ENCODE peak calls at places on chromosome 10, in eight cellular contexts. D is sigmoid colon, K is cardiac muscle cell, J is mammary epithelial cell, L is GM23248, H is WERI-Rb-1, Q is upper lobe of right lung, G is fibroblast of lung. W is an unnamed sample. For H3K9me3 and H3K36me3, the result is how much of the 10 kb centered on the place peaks cover.

GRCh38 chr10:112952282-112952991 is 2.4 kb downstream of the TCF7L2 start:
- DNase-seq in K (peak), H (no peak), G (no peak), Q (peak), L (peak), J (peak), D (peak), W (no peak)

GRCh38 chr10:1184541-1185415 is 128.6 kb downstream of the WDR37 start:
- DNase-seq in H (no peak), D (peak), K (no peak), L (no peak), Q (peak), J (no peak), G (no peak), W (no peak)

GRCh38 chr10:121188005-121188404 is 336.8 kb downstream of the WDR11 start:
- DNase-seq in Q (no peak), J (no peak), G (no peak), D (no peak), H (peak), K (peak), L (no peak), W (no peak)

GRCh38 chr10:91617073-91617580 is 15.7 kb downstream of the PPP1R3C start:
- DNase-seq in K (no peak), G (peak), J (peak), D (no peak), H (no peak), Q (no peak), L (peak), W (no peak)

GRCh38 chr10:124265391-124265745 is 153.4 kb downstream of the OAT start:
- DNase-seq in J (no peak), Q (no peak), K (no peak), H (no peak), L (no peak), G (no peak), D (no peak), W (no peak)

GRCh38 chr10:4767033-4767814 is 58.8 kb upstream of the AKR1E2 start:
- DNase-seq in K (peak), Q (no peak), D (no peak), L (peak), J (peak), H (no peak), G (peak), W (no peak)

GRCh38 chr10:126468467-126468866 is 80.2 kb upstream of the ADAM12 start:
- DNase-seq in G (no peak), D (no peak), L (no peak), Q (no peak), H (no peak), K (peak), J (no peak), W (no peak)

GRCh38 chr10:42812028-42812427 is 29.4 kb downstream of the BMS1 start:
- DNase-seq in Q (no peak), L (no peak), D (no peak), J (no peak), K (no peak), H (no peak), G (no peak), W (no peak)

GRCh38 chr10:47230482-47230881 is 69.5 kb upstream of the GDF10 start:
- DNase-seq in D (no peak), J (no peak), Q (peak), H (no peak), G (no peak), L (no peak), K (no peak), W (no peak)

GRCh38 chr10:127148933-127149220 is 47.5 kb downstream of the INSYN2A start:
- DNase-seq in L (peak), D (no peak), H (no peak), G (peak), K (no peak), J (peak), Q (no peak), W (no peak)

GRCh38 chr10:1938317-1938716 is 201.0 kb upstream of the ADARB2 start:
- DNase-seq in L (no peak), J (no peak), K (no peak), D (no peak), H (no peak), Q (no peak), G (no peak), W (peak)

GRCh38 chr10:49055231-49055850 is 60.0 kb downstream of the VSTM4 start:
- DNase-seq in G (no peak), H (no peak), D (no peak), K (no peak), J (no peak), Q (no peak), L (peak), W (no peak)

GRCh38 chr10:61975107-61975932 is 73.8 kb downstream of the ARID5B start:
- DNase-seq in L (peak), Q (no peak), H (no peak), G (peak), D (no peak), K (no peak), J (peak), W (no peak)

GRCh38 chr10:102027261-102027660 is 28.7 kb downstream of the ARMH3 start:
- DNase-seq in K (no peak), H (no peak), J (no peak), G (no peak), D (no peak), L (no peak), Q (no peak), W (no peak)

GRCh38 chr10:37975407-37975991 is 948 bp downstream of the ZNF25 start:
- DNase-seq in G (peak), J (peak), Q (no peak), L (peak), H (no peak), D (no peak), K (peak), W (peak)

GRCh38 chr10:43110318-43111071 is 27.8 kb upstream of the CSGALNACT2 start:
- DNase-seq in D (no peak), Q (no peak), J (peak), K (no peak), L (peak), H (no peak), G (peak), W (no peak)

GRCh38 chr10:89206402-89207180 is 526 bp downstream of the CH25H start:
- DNase-seq in K (peak), J (no peak), Q (peak), H (no peak), G (peak), D (peak), L (peak), W (peak)

GRCh38 chr10:5659702-5660528 is 6.5 kb downstream of the ASB13 start:
- DNase-seq in G (peak), J (peak), L (peak), K (no peak), Q (peak), D (no peak), H (no peak), W (no peak)

GRCh38 chr10:104253106-104253505 is 1.6 kb upstream of the GSTO1 start:
- DNase-seq in H (no peak), L (no peak), Q (no peak), K (no peak), G (no peak), J (no peak), D (no peak), W (no peak)

GRCh38 chr10:111076191-111076681 is 593 bp upstream of the ADRA2A start:
- DNase-seq in H (peak), Q (peak), L (peak), G (peak), J (peak), D (peak), K (peak), W (peak)

GRCh38 chr10:116130006-116130405 is 143.0 kb downstream of the GFRA1 start:
- DNase-seq in Q (no peak), H (no peak), D (no peak), K (no peak), J (no peak), G (no peak), L (no peak), W (no peak)

GRCh38 chr10:34996843-34997242 is 93.3 kb downstream of the CUL2 start:
- DNase-seq in K (no peak), H (no peak), D (no peak), J (peak), Q (peak), L (peak), G (peak), W (no peak)

GRCh38 chr10:110226555-110226925 is 19.1 kb downstream of the MXI1 start:
- DNase-seq in G (peak), L (peak), J (peak), D (peak), Q (peak), H (peak), K (peak), W (peak)

GRCh38 chr10:75605096-75605495 is 173.7 kb downstream of the LRMDA start:
- DNase-seq in K (no peak), G (no peak), H (no peak), L (no peak), D (no peak), Q (no peak), J (no peak), W (no peak)

GRCh38 chr10:13485623-13486022 is 43.2 kb downstream of the BEND7 start:
- DNase-seq in G (peak), H (no peak), K (peak), D (no peak), J (no peak), Q (no peak), L (peak), W (no peak)

GRCh38 chr10:7121154-7121797 is 289.6 kb downstream of the SFMBT2 start:
- DNase-seq in Q (peak), H (peak), L (peak), D (no peak), K (peak), G (peak), J (peak), W (peak)

GRCh38 chr10:416091-416515 is 273.4 kb downstream of the DIP2C start:
- DNase-seq in Q (no peak), H (no peak), K (no peak), L (no peak), G (peak), D (no peak), J (no peak), W (no peak)

GRCh38 chr10:8402469-8403074 is 348.1 kb downstream of the GATA3 start:
- DNase-seq in D (no peak), J (no peak), G (no peak), L (no peak), Q (no peak), H (no peak), K (no peak), W (peak)

GRCh38 chr10:17265468-17265867 is 37.4 kb downstream of the VIM start:
- DNase-seq in K (no peak), Q (no peak), D (no peak), J (peak), H (no peak), L (peak), G (no peak), W (no peak)
- H3K9me3 ChIP-seq in K (under half), Q (under half), D (under half), J (under half), H (under half), L (under half), G (under half), W (under half)

DNA sequence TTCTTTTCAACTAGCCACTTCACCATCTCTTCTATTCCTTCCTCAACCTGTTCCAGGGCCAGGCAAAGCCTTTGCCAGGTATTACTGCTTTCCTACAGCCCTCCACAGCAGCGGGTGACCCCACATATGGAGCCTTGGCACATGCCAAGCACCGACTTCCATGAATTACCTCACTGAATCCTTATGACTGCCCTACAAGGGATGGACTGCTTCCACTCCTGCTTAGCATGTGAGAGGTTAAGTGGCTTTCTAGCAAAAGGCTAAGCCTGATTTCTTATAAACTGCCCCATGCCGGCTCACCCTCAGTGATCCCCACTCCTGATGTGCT is 44.0 kb upstream of the PDLIM1 start:
- DNase-seq in L (no peak), Q (no peak), H (no peak), J (no peak), K (no peak), G (no peak), D (no peak), W (no peak)
- H3K36me3 ChIP-seq in L (under half), Q (under half), H (under half), J (under half), K (under half), G (under half), D (under half), W (under half)

GRCh38 chr10:30995081-30995480 is 36.6 kb downstream of the ZNF438 start:
- DNase-seq in H (no peak), K (no peak), J (no peak), Q (no peak), D (no peak), L (peak), G (peak), W (no peak)

GRCh38 chr10:30993155-30993554 is 38.5 kb downstream of the ZNF438 start:
- DNase-seq in K (no peak), J (no peak), L (no peak), H (no peak), G (no peak), D (no peak), Q (no peak), W (no peak)

GRCh38 chr10:30999084-30999712 is 32.5 kb downstream of the ZNF438 start:
- DNase-seq in D (peak), J (peak), Q (no peak), G (peak), L (peak), K (no peak), H (no peak), W (no peak)

GRCh38 chr10:30997536-30998252 is 34.0 kb downstream of the ZNF438 start:
- DNase-seq in K (no peak), L (no peak), Q (no peak), J (no peak), D (no peak), H (no peak), G (no peak), W (peak)

GRCh38 chr10:30996481-30996980 is 35.1 kb downstream of the ZNF438 start:
- DNase-seq in J (no peak), D (no peak), G (no peak), L (no peak), H (no peak), K (no peak), Q (no peak), W (no peak)
- H3K27ac ChIP-seq in J (no peak), D (no peak), G (no peak), L (no peak), H (no peak), K (no peak), Q (peak), W (no peak)

DNA sequence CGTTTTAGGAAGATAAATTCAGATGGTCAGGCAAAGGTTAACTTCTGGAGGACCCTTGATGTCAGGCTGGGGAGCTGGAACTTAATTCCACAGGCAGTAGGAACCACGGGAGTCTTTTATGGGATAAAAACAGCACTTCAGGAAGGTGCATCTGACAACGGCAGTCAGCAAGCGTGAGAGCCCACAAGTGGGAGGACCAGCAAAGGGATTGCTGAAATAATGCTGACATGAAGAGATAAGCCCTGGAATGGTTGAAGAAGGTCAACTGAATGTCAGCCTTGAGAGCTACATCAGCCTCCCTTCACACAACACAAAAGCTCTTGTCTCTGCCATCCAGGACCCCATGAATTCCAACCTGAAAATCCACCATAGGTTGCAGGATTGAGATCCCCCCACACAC is 138.8 kb downstream of the SORCS1 start:
- DNase-seq in H (no peak), D (no peak), J (no peak), L (no peak), Q (no peak), K (peak), G (no peak), W (no peak)
- H3K9me3 ChIP-seq in H (under half), D (under half), J (under half), L (under half), Q (under half), K (under half), G (under half), W (under half)

DNA sequence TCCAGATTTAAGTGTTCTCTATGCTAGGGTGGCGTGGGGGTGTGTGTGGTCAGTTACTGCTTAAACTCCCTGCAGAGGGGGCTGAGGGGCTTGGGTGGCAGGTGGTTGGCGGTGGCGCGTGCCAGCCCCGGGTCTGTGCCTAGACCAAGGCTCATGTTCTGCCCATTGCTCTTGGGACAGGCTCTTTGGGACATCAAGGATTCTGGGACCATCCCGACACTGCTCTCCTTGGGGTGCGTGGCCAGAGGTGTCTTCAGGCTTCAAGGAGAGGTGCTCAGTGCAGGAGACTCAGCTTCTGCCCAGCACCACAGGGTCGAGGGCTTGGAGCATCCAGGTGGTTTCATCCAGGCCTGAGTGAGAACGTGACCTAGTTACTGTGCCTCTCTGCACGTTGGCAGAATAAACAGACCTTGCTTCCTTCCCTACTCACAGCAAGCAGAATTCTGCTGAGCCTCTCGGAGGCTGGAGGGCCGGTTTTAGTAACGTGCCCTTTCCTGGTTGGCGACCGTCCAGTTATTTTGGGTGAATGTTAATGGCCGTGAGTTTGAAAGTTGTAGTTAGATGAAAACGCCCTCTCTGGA is 39.9 kb downstream of the CAMK1D start:
- DNase-seq in Q (no peak), G (no peak), J (no peak), H (no peak), D (no peak), K (no peak), L (no peak), W (no peak)
- H3K36me3 ChIP-seq in Q (under half), G (under half), J (under half), H (under half), D (under half), K (under half), L (under half), W (under half)

GRCh38 chr10:98013776-98014175 is 16.6 kb downstream of the CRTAC1 start:
- DNase-seq in Q (no peak), K (no peak), J (no peak), H (no peak), L (no peak), G (no peak), D (no peak), W (no peak)
- H3K27ac ChIP-seq in Q (no peak), K (no peak), J (no peak), H (no peak), L (no peak), G (no peak), D (no peak), W (no peak)

W was measured in CD4-positive, alpha-beta memory T cell.